ENCODE peak calls at places on chromosome 20, in six cellular contexts. X, Z, S, O, K and M are unnamed samples.

GRCh38 chr20:53757472-53757913 is 163.9 kb upstream of the ZNF217 start:
- DNase-seq in S (no peak), X (no peak), O (no peak), Z (no peak), K (no peak), M (no peak)

GRCh38 chr20:58241766-58242465 is 13.5 kb upstream of the ANKRD60 start:
- DNase-seq in O (no peak), X (no peak), Z (no peak), S (no peak), K (peak; percentile 48), M (no peak)

GRCh38 chr20:63955281-63955845 is 853 bp downstream of the UCKL1 start:
- DNase-seq in X (peak; percentile 56), Z (peak; percentile 68), K (no peak), O (peak; percentile 75), S (peak; percentile 33), M (no peak)

GRCh38 chr20:48153523-48153922 is 368.2 kb upstream of the SULF2 start:
- DNase-seq in O (no peak), X (no peak), S (no peak), K (no peak), Z (no peak), M (no peak)

GRCh38 chr20:5145365-5146301 is 18.8 kb downstream of the CDS2 start:
- DNase-seq in S (no peak), Z (no peak), O (no peak), K (no peak), X (no peak), M (no peak)

GRCh38 chr20:52675414-52675813 is 296.7 kb upstream of the TSHZ2 start:
- DNase-seq in O (no peak), K (no peak), Z (no peak), X (no peak), S (no peak), M (no peak)

GRCh38 chr20:38159539-38159938 is 5.5 kb downstream of the TGM2 start:
- DNase-seq in X (no peak), Z (no peak), S (no peak), K (no peak), O (no peak), M (no peak)

GRCh38 chr20:15220778-15221565 is 883.6 kb upstream of the FLRT3 start:
- DNase-seq in S (peak; percentile 18), K (no peak), O (no peak), X (no peak), Z (no peak), M (no peak)

GRCh38 chr20:35663516-35663812 is 1.2 kb downstream of the CPNE1 start:
- DNase-seq in S (no peak), K (no peak), Z (no peak), O (no peak), X (no peak), M (no peak)

GRCh38 chr20:24771651-24772061 is 177.4 kb upstream of the CST7 start:
- DNase-seq in S (no peak), K (no peak), Z (no peak), O (no peak), X (no peak), M (peak; percentile 53)

GRCh38 chr20:7523288-7523687 is 417.0 kb downstream of the HAO1 start:
- DNase-seq in Z (no peak), S (no peak), O (no peak), X (no peak), K (no peak), M (no peak)

GRCh38 chr20:53829706-53830521 is 236.3 kb upstream of the ZNF217 start:
- DNase-seq in Z (no peak), S (peak; percentile 94), O (no peak), K (no peak), X (peak; percentile 36), M (no peak)

GRCh38 chr20:40982415-40983145 is 46.0 kb upstream of the TOP1 start:
- DNase-seq in Z (no peak), X (no peak), O (no peak), S (no peak), K (peak; percentile 39), M (no peak)

GRCh38 chr20:40978761-40979160 is 49.9 kb upstream of the TOP1 start:
- DNase-seq in S (no peak), Z (no peak), X (no peak), O (no peak), K (no peak), M (no peak)

GRCh38 chr20:40980828-40981310 is 47.8 kb upstream of the TOP1 start:
- DNase-seq in O (no peak), X (no peak), K (peak; percentile 26), S (no peak), Z (no peak), M (peak; percentile 50)

GRCh38 chr20:40979247-40979646 is 49.4 kb upstream of the TOP1 start:
- DNase-seq in S (no peak), O (no peak), X (no peak), Z (no peak), K (peak; percentile 54), M (no peak)

GRCh38 chr20:40980106-40980827 is 48.4 kb upstream of the TOP1 start:
- DNase-seq in X (no peak), S (no peak), Z (no peak), O (no peak), K (peak; percentile 11), M (no peak)
- TF ChIP-seq EP300 in X (no peak), S (no peak), Z (no peak), O (no peak), K (no peak), M (no peak)

GRCh38 chr20:22962567-22963439 is 72.3 kb upstream of the SSTR4 start:
- DNase-seq in X (no peak), O (no peak), K (no peak), S (no peak), Z (no peak), M (no peak)
- TF ChIP-seq EP300 in X (no peak), O (no peak), K (no peak), S (no peak), Z (no peak), M (no peak)

DNA sequence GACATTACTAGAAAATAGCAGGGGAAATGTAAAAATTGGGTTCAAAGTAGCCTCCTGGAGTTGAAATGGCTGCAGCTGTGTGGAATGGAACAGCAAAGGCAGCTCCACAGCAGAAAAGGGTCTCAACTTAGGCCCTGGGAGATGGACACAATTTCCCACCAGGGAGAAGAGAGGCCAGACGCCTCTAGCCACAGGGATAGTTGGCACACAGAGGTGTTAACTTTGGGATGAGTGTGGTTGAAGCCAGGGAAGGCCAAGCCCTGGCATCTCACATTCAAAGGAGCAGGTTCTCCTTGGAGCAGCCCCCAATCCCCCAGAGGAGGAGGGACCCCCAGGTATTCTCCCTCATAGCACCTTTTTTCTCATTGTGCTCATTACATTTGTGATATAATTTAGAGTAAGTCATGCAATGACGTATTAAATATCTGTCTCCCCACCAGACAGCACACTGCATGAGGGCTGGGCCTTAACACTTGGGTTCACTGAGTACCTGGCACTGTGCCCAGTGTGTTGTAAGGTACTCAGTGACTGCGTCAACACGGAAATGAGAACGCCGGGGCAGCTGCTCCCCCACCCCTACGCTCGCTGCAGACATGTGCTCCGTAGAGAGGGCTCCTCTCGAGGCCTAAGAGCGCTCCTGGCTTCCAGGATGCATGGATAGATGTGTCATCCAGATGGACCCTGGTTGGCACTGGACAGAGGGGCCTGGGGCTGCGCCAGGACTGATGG is 76.0 kb upstream of the CD93 start:
- DNase-seq in Z (peak; percentile 48), K (peak; percentile 90), S (peak; percentile 73), O (no peak), X (peak; percentile 93), M (peak; percentile 87)
- TF ChIP-seq EP300 in Z (no peak), K (no peak), S (no peak), O (no peak), X (peak; percentile 51), M (no peak)

GRCh38 chr20:50281831-50282591 is 91.4 kb downstream of the CEBPB start:
- DNase-seq in Z (peak; percentile 41), K (no peak), O (no peak), X (no peak), S (peak; percentile 71), M (no peak)

GRCh38 chr20:50280851-50281655 is 90.4 kb downstream of the CEBPB start:
- DNase-seq in Z (no peak), K (no peak), S (no peak), O (no peak), X (no peak), M (no peak)

GRCh38 chr20:50278684-50279531 is 88.3 kb downstream of the CEBPB start:
- DNase-seq in O (no peak), K (peak; percentile 81), Z (no peak), X (peak; percentile 82), S (peak; percentile 87), M (peak; percentile 91)

GRCh38 chr20:50278377-50278683 is 87.7 kb downstream of the CEBPB start:
- DNase-seq in O (no peak), Z (peak; percentile 34), K (no peak), S (no peak), X (no peak), M (no peak)

DNA sequence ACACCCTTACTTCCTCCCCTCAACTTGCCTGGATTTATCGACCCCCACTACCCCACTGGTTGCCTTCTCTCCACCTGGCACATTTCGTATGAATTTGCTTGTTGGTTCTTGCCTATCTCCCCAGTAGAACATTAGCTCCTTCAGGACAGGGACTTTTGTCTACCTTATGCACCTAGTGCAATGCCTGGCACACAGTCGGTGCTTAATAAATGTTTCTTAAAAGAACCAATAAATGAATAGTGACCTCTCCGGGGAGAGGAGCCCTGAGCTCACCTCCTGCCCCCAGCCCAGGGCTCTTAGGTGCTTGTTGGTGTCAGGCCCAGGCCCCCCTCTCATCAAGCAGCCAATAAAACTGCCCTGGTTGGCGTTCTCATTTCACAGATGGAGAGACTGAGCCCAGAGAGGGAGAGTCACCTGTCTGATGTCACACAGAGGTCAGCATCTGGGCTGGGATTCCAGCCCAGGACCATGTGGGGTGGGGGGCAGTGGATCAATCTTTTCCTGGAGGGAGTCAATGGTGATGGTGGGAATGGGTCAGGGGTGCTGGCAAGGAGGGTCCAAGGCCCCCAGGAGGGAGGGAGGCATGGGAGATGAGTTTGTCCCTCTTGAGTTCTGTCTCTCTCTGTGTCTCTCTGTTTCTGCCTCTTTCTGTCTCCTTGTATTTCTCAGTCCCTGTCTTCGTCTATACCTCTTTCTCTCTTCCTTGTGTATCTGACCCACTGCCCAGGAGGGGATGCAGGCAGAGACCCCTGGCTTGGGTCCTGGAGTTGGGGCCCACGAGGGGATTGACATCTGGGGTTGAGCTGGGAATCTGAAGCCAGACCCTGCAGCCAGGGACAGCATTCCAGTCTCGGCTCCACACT is 89.6 kb downstream of the CEBPB start:
- DNase-seq in O (no peak), S (no peak), Z (no peak), X (no peak), K (no peak), M (peak; percentile 48)
- TF ChIP-seq EP300 in O (no peak), S (no peak), Z (no peak), X (no peak), K (no peak), M (no peak)

DNA sequence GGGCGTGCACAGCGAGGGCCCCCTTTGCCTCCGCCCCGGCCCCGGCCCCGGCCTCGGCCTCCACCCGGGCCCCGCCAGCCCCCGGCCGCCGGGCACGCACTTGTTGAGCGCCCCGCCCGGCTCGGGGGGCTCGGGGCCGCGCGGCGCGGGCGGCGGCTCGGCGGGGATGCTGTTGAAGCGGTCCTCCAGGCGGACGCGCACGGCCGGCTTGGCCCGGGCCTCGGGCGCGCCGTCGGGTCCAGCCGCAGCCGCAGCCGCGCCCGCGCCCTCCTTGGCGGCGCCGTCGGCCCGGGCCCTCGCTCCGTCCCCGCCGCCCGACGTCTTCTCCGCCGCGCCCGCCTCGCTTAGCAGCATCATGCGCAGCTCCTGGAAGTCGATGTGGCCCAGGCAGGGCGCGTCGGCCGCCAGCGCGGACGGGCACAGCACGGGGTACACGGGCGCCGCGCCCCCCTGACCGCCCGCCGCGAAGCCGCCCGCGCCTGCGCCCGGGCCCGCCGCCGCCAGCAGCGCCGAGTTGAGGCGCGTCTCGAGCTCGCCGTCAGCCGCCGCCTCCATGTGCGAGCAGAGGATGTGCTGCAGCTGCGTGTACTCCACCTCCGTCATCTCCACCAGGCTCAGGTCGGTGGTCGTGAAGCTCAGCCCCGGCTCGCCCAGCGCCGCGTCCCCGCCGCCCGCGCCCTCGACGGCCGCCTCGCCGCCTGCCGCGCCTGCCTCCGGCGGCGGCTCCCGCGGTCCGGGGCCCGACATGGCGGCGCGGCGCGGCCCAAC is 514 bp downstream of the TCFL5 start:
- DNase-seq in O (peak; percentile 73), Z (peak; percentile 60), S (no peak), X (no peak), K (no peak), M (peak; percentile 68)
- TF ChIP-seq EP300 in O (no peak), Z (no peak), S (no peak), X (no peak), K (no peak), M (no peak)